ENCODE peak calls at places on chromosomes 13 and 19, in four cellular contexts. A, C, V and R are unnamed samples.

GRCh38 chr19:33507021-33507956 is 14.3 kb downstream of the PEPD start:
- DNase-seq in A (no peak), C (no peak), V (no peak), R (no peak)

GRCh38 chr19:41476583-41476982 is 33.6 kb downstream of the ERICH4 start:
- DNase-seq in A (no peak), C (no peak), V (no peak), R (no peak)

GRCh38 chr19:30535011-30535410 is 162.8 kb downstream of the ZNF536 start:
- DNase-seq in A (no peak), C (no peak), V (no peak), R (no peak)

GRCh38 chr13:98539655-98540054 is 37.3 kb downstream of the STK24 start:
- DNase-seq in A (no peak), C (no peak), V (no peak), R (no peak)

GRCh38 chr13:110394371-110394841 is 87.3 kb downstream of the COL4A2 start:
- DNase-seq in A (no peak), C (no peak), V (no peak), R (no peak)

GRCh38 chr13:31346891-31347290 is 147.1 kb downstream of the B3GLCT start:
- DNase-seq in A (no peak), C (no peak), V (no peak), R (no peak)

GRCh38 chr13:27523345-27524073 is 73.1 kb upstream of the MTIF3 start:
- DNase-seq in A (no peak), C (no peak), V (no peak), R (no peak)

GRCh38 chr13:33153421-33154381 is 131.9 kb downstream of the STARD13 start:
- DNase-seq in A (no peak), C (peak), V (no peak), R (no peak)

GRCh38 chr13:29920018-29920643 is 69.7 kb upstream of the UBL3 start:
- DNase-seq in A (no peak), C (peak), V (no peak), R (no peak)

GRCh38 chr13:44364601-44365000 is 9.0 kb upstream of the SERP2 start:
- DNase-seq in A (no peak), C (peak), V (no peak), R (no peak)

GRCh38 chr13:21232196-21232595 is 55.7 kb downstream of the MRPL57 start:
- DNase-seq in A (no peak), C (no peak), V (no peak), R (no peak)

GRCh38 chr19:35000647-35001501 is 751 bp downstream of the GRAMD1A start:
- DNase-seq in A (peak), C (peak), V (no peak), R (no peak)
- TF ChIP-seq CREB1 in A (no peak), C (no peak), V (no peak), R (no peak)

GRCh38 chr19:14410054-14410774 is 8.9 kb downstream of the DDX39A start:
- DNase-seq in A (no peak), C (no peak), V (no peak), R (no peak)
- TF ChIP-seq ATF3 in A (no peak), C (no peak), V (no peak), R (no peak)

GRCh38 chr13:94708971-94709614 is 3.3 kb downstream of the SOX21 start:
- DNase-seq in A (no peak), C (no peak), V (no peak), R (no peak)

GRCh38 chr13:94711561-94712286 is 621 bp downstream of the SOX21 start:
- DNase-seq in A (peak), C (no peak), V (no peak), R (no peak)

GRCh38 chr13:94710081-94710809 is 2.1 kb downstream of the SOX21 start:
- DNase-seq in A (no peak), C (no peak), V (no peak), R (no peak)

GRCh38 chr13:94712287-94712811 is at the start of gene SOX21:
- DNase-seq in A (no peak), C (no peak), V (no peak), R (no peak)

GRCh38 chr13:94710881-94711560 is 1.3 kb downstream of the SOX21 start:
- DNase-seq in A (peak), C (no peak), V (no peak), R (no peak)
- TF ChIP-seq GABPA in A (no peak), C (no peak), V (no peak), R (no peak)

GRCh38 chr13:80454245-80454644 is 113.3 kb upstream of the SPRY2 start:
- DNase-seq in A (no peak), C (no peak), V (peak), R (no peak)
- TF ChIP-seq CREB1 in A (no peak), C (no peak), V (peak), R (no peak)